ENCODE peak calls at places on chromosome 13, in four cellular contexts. Y is T-helper 9 cell; J is A172; Q is stimulated activated CD4-positive, alpha-beta T cell treated with anti-CD3 and anti-CD28 coated beads, Interleukin-1b, Interleukin-23, amount 100 ng/mL, for 48 hours. K is an unnamed sample.

GRCh38 chr13:104648291-104648690 is 1582.1 kb upstream of the SLC10A2 start:
- DNase-seq in Y (no peak), J (no peak), Q (no peak), K (no peak)

GRCh38 chr13:77692746-77693448 is 4.6 kb upstream of the SLAIN1 start:
- DNase-seq in Y (no peak), J (no peak), Q (no peak), K (no peak)

GRCh38 chr13:100182894-100183490 is 94.1 kb downstream of the PCCA start:
- DNase-seq in Y (no peak), J (no peak), Q (no peak), K (no peak)

GRCh38 chr13:23707674-23708073 is 137.5 kb downstream of the TNFRSF19 start:
- DNase-seq in Y (no peak), J (peak), Q (no peak), K (no peak)

GRCh38 chr13:32261567-32261966 is 53.6 kb downstream of the ZAR1L start:
- DNase-seq in Y (no peak), J (peak), Q (no peak), K (no peak)

GRCh38 chr13:33683376-33683775 is 134.6 kb upstream of the RFC3 start:
- DNase-seq in Y (no peak), J (no peak), Q (no peak), K (no peak)

GRCh38 chr13:28579334-28579733 is 79.6 kb upstream of the POMP start:
- DNase-seq in Y (no peak), J (no peak), Q (no peak), K (no peak)

GRCh38 chr13:30870049-30870884 is 35.8 kb upstream of the MEDAG start:
- DNase-seq in Y (no peak), J (peak), Q (peak), K (no peak)

GRCh38 chr13:38483623-38484022 is 134.0 kb downstream of the UFM1 start:
- DNase-seq in Y (no peak), J (no peak), Q (no peak), K (no peak)

GRCh38 chr13:90565985-90566713 is 781.3 kb upstream of the MIR17HG start:
- DNase-seq in Y (no peak), J (no peak), Q (no peak), K (no peak)

GRCh38 chr13:100536643-100537180 is 51.9 kb downstream of the GGACT start:
- DNase-seq in Y (no peak), J (no peak), Q (no peak), K (no peak)